ENCODE peak calls at places on chromosomes 12 and 14, in eight cellular contexts. R is astrocyte of the spinal cord; A is hepatocyte; T is endothelial cell; Q is effector memory CD4-positive, alpha-beta T cell; M is astrocyte; Z is left cardiac atrium; P is heart left ventricle. H is an unnamed sample.

GRCh38 chr14:100448376-100448775 is 125.2 kb downstream of the SLC25A47 start:
- DNase-seq in P (no peak), T (no peak), M (no peak), Q (no peak), A (no peak), Z (no peak), R (no peak), H (no peak)

GRCh38 chr14:55847766-55848165 is 267.8 kb downstream of the KTN1 start:
- DNase-seq in P (no peak), T (no peak), A (no peak), Q (no peak), Z (no peak), M (peak), R (peak), H (no peak)

GRCh38 chr12:94725375-94726168 is 75.2 kb upstream of the TMCC3 start:
- DNase-seq in P (no peak), Z (no peak), Q (no peak), M (peak), A (peak), T (peak), R (peak), H (no peak)

GRCh38 chr12:110577717-110578521 is 5.2 kb downstream of the PPTC7 start:
- DNase-seq in M (peak), A (peak), T (no peak), Q (no peak), P (no peak), Z (no peak), R (peak), H (no peak)

GRCh38 chr14:52596861-52597260 is 44.2 kb downstream of the GPR137C start:
- DNase-seq in Q (no peak), Z (no peak), T (no peak), A (no peak), R (no peak), M (peak), P (no peak), H (no peak)

GRCh38 chr12:25197608-25198007 is 2.6 kb downstream of the ETFRF1 start:
- DNase-seq in M (no peak), A (no peak), T (no peak), P (no peak), R (no peak), Z (no peak), Q (no peak), H (no peak)

GRCh38 chr12:27179399-27180214 is 64.5 kb upstream of the STK38L start:
- DNase-seq in T (no peak), R (peak), Z (no peak), M (peak), A (peak), Q (no peak), P (no peak), H (no peak)

GRCh38 chr14:73188501-73188903 is 48.8 kb upstream of the PAPLN start:
- DNase-seq in M (peak), Z (no peak), A (no peak), R (peak), T (no peak), Q (no peak), P (no peak), H (no peak)

GRCh38 chr12:25972783-25973182 is 14.3 kb downstream of the RASSF8 start:
- DNase-seq in M (peak), T (no peak), Z (no peak), Q (no peak), A (no peak), P (no peak), R (peak), H (no peak)

GRCh38 chr14:20632831-20633771 is 8.4 kb downstream of the OR6S1 start:
- DNase-seq in M (peak), R (peak), Z (peak), A (peak), Q (peak), P (no peak), T (peak), H (no peak)

GRCh38 chr14:52315355-52315718 is 1.2 kb downstream of the PTGER2 start:
- DNase-seq in A (no peak), R (no peak), P (no peak), Q (no peak), T (no peak), M (no peak), Z (no peak), H (peak)

GRCh38 chr14:50830044-50830931 is 674 bp downstream of the NIN start:
- DNase-seq in A (peak), M (peak), P (peak), Z (peak), Q (peak), R (peak), T (peak), H (peak)

GRCh38 chr14:48398675-48399282 is 723.4 kb upstream of the MDGA2 start:
- DNase-seq in A (peak), Z (no peak), T (peak), P (no peak), R (peak), M (peak), Q (no peak), H (no peak)

GRCh38 chr14:92254786-92255185 is 68.2 kb upstream of the SLC24A4 start:
- DNase-seq in R (peak), P (peak), M (peak), A (peak), T (peak), Q (no peak), Z (peak), H (no peak)

GRCh38 chr14:60161176-60162107 is 3.8 kb downstream of the DHRS7 start:
- DNase-seq in R (no peak), A (no peak), P (no peak), T (no peak), Q (no peak), M (no peak), Z (no peak), H (no peak)

GRCh38 chr12:110426300-110426910 is 22.9 kb upstream of the ANAPC7 start:
- DNase-seq in P (no peak), A (peak), R (no peak), Z (no peak), Q (no peak), T (no peak), M (no peak), H (no peak)

GRCh38 chr14:100787659-100788058 is 38.3 kb upstream of the MEG3 start:
- DNase-seq in R (no peak), M (no peak), T (no peak), A (no peak), Q (no peak), Z (no peak), P (peak), H (no peak)

GRCh38 chr14:24630872-24631477 is 3.0 kb downstream of the GZMB start:
- DNase-seq in Z (no peak), R (no peak), Q (no peak), T (no peak), M (no peak), P (no peak), A (peak), H (no peak)

GRCh38 chr14:100677925-100678765 is 48.5 kb upstream of the DLK1 start:
- DNase-seq in P (peak), Z (peak), R (peak), M (peak), A (peak), Q (no peak), T (no peak), H (no peak)

GRCh38 chr12:78406776-78407335 is 457.7 kb upstream of the SYT1 start:
- DNase-seq in A (no peak), T (no peak), P (no peak), R (peak), M (peak), Z (no peak), Q (no peak), H (no peak)

GRCh38 chr12:83945871-83946270 is 966.7 kb downstream of the SLC6A15 start:
- DNase-seq in T (no peak), Z (no peak), M (peak), P (no peak), Q (no peak), R (peak), A (peak), H (no peak)

GRCh38 chr14:71331393-71331792 is 424.1 kb downstream of the PCNX1 start:
- DNase-seq in T (no peak), A (no peak), M (no peak), R (no peak), P (no peak), Q (no peak), Z (no peak), H (no peak)

GRCh38 chr14:33414041-33414440 is 475.4 kb downstream of the NPAS3 start:
- DNase-seq in Z (no peak), P (no peak), R (no peak), M (peak), T (no peak), A (no peak), Q (no peak), H (no peak)

GRCh38 chr14:56857206-56857605 is 46.9 kb upstream of the OTX2 start:
- DNase-seq in P (no peak), Z (no peak), A (no peak), R (no peak), M (no peak), T (no peak), Q (no peak), H (no peak)

GRCh38 chr12:71295913-71296312 is 138.1 kb upstream of the TSPAN8 start:
- DNase-seq in M (no peak), R (no peak), A (no peak), Q (no peak), T (no peak), Z (no peak), P (no peak), H (no peak)

GRCh38 chr14:102121567-102121966 is 18.1 kb upstream of the WDR20 start:
- DNase-seq in R (no peak), M (no peak), Z (no peak), T (no peak), P (no peak), Q (no peak), A (no peak), H (no peak)

H was measured in lower lobe of right lung.